ENCODE peak calls at places on chromosomes 4 and X, in six cellular contexts. E is activated T-cell treated with anti-CD3 and anti-CD28 coated beads, Interleukin-2, amount 50 U/mL, for 24 hours; B is RWPE1; S is left lung; V is fibroblast of the aortic adventitia; W is T follicular helper cell. R is an unnamed sample.

GRCh38 chrX:67619253-67619652 is 75.4 kb downstream of the AR start:
- DNase-seq in E (no peak), B (peak), S (no peak), V (peak), W (no peak), R (peak)

GRCh38 chr4:29459926-29460325 is 1260.2 kb upstream of the PCDH7 start:
- DNase-seq in E (no peak), B (no peak), S (no peak), V (no peak), W (no peak), R (no peak)

GRCh38 chrX:21723097-21723496 is 34.8 kb downstream of the SMPX start:
- DNase-seq in E (no peak), B (no peak), S (no peak), V (peak), W (no peak), R (no peak)

GRCh38 chrX:122625821-122626220 is 558.3 kb upstream of the GRIA3 start:
- DNase-seq in E (no peak), B (no peak), S (no peak), V (peak), W (no peak), R (no peak)

GRCh38 chr4:148203056-148203898 is 238.9 kb downstream of the NR3C2 start:
- DNase-seq in E (no peak), B (no peak), S (no peak), V (no peak), W (no peak), R (no peak)

GRCh38 chr4:40196724-40197281 is at the start of gene RHOH:
- DNase-seq in E (peak), B (no peak), S (no peak), V (no peak), W (peak), R (no peak)

GRCh38 chrX:70613295-70613694 is 168.7 kb downstream of the DLG3 start:
- DNase-seq in E (no peak), B (no peak), S (no peak), V (peak), W (no peak), R (no peak)

GRCh38 chrX:130173190-130173895 is 1.6 kb downstream of the RAB33A start:
- DNase-seq in E (peak), B (no peak), S (peak), V (peak), W (no peak), R (peak)

GRCh38 chrX:139106111-139106510 is 394.6 kb upstream of the FGF13 start:
- DNase-seq in E (no peak), B (no peak), S (no peak), V (peak), W (no peak), R (peak)

GRCh38 chr4:123976285-123976684 is 579.7 kb downstream of the SPRY1 start:
- DNase-seq in E (no peak), B (no peak), S (no peak), V (no peak), W (no peak), R (no peak)

GRCh38 chr4:15893967-15894366 is 44.6 kb downstream of the FGFBP1 start:
- DNase-seq in E (no peak), B (peak), S (no peak), V (peak), W (no peak), R (peak)

GRCh38 chrX:120036704-120037103 is 40.8 kb downstream of the RHOXF2B start:
- DNase-seq in E (no peak), B (no peak), S (no peak), V (no peak), W (no peak), R (no peak)

GRCh38 chr4:8324640-8325239 is 55.2 kb downstream of the HTRA3 start:
- DNase-seq in E (no peak), B (peak), S (no peak), V (peak), W (no peak), R (no peak)

GRCh38 chr4:40991908-40992307 is 222.4 kb downstream of the APBB2 start:
- DNase-seq in E (no peak), B (no peak), S (no peak), V (no peak), W (no peak), R (no peak)

GRCh38 chrX:133958997-133959688 is 26.3 kb downstream of the GPC3 start:
- DNase-seq in E (no peak), B (no peak), S (no peak), V (no peak), W (no peak), R (no peak)

GRCh38 chrX:134512566-134512965 is 52.6 kb downstream of the HPRT1 start:
- DNase-seq in E (no peak), B (peak), S (no peak), V (peak), W (no peak), R (peak)

GRCh38 chr4:56641494-56642051 is 39.5 kb downstream of the HOPX start:
- DNase-seq in E (no peak), B (peak), S (no peak), V (peak), W (no peak), R (peak)

GRCh38 chrX:151226941-151227340 is 50.6 kb downstream of the GPR50 start:
- DNase-seq in E (no peak), B (no peak), S (no peak), V (no peak), W (no peak), R (no peak)

GRCh38 chr4:123419885-123420743 is 23.5 kb downstream of the SPRY1 start:
- DNase-seq in E (no peak), B (no peak), S (no peak), V (no peak), W (no peak), R (no peak)

GRCh38 chr4:156941940-156942548 is 29.6 kb downstream of the PDGFC start:
- DNase-seq in E (no peak), B (peak), S (peak), V (peak), W (no peak), R (peak)

GRCh38 chr4:64756016-64756415 is 346.8 kb upstream of the TECRL start:
- DNase-seq in E (no peak), B (no peak), S (no peak), V (peak), W (no peak), R (no peak)

GRCh38 chr4:153440475-153440874 is 25.7 kb upstream of the TMEM131L start:
- DNase-seq in E (no peak), B (no peak), S (no peak), V (no peak), W (no peak), R (no peak)

GRCh38 chr4:71189471-71189870 is 149.3 kb upstream of the SLC4A4 start:
- DNase-seq in E (no peak), B (no peak), S (no peak), V (peak), W (no peak), R (peak)

R was measured in RCC 7860.